ENCODE peak calls at places on chromosomes 13 and 19, in seven cellular contexts. One of them, this sample, is unnamed.

GRCh38 chr13:34542321-34542720 is 399.7 kb upstream of the NBEA start:
- DNase-seq in cardiac fibroblast: no peak
- DNase-seq in colonic mucosa: no peak
- DNase-seq in activated B cell treated with CpG ODN at 0.5 μM for 24 hours: no peak
- DNase-seq in uterus: no peak
- DNase-seq in neural crest cell: no peak
- DNase-seq in MCF 10A: no peak
- DNase-seq in this sample: no peak

GRCh38 chr19:2112516-2113320 is 16.0 kb downstream of the IZUMO4 start:
- DNase-seq in cardiac fibroblast: no peak
- DNase-seq in colonic mucosa: no peak
- DNase-seq in activated B cell treated with CpG ODN at 0.5 μM for 24 hours: no peak
- DNase-seq in uterus: no peak
- DNase-seq in neural crest cell: no peak
- DNase-seq in MCF 10A: no peak
- DNase-seq in this sample: no peak

GRCh38 chr19:12939292-12939606 is 840 bp downstream of the CALR start:
- DNase-seq in cardiac fibroblast: peak; percentile 54
- DNase-seq in colonic mucosa: no peak
- DNase-seq in activated B cell treated with CpG ODN at 0.5 μM for 24 hours: no peak
- DNase-seq in uterus: peak; percentile 36
- DNase-seq in neural crest cell: no peak
- DNase-seq in MCF 10A: peak; percentile 60
- DNase-seq in this sample: no peak

GRCh38 chr19:35212241-35212640 is 16.3 kb downstream of the FAM187B start:
- DNase-seq in cardiac fibroblast: no peak
- DNase-seq in colonic mucosa: no peak
- DNase-seq in activated B cell treated with CpG ODN at 0.5 μM for 24 hours: no peak
- DNase-seq in uterus: no peak
- DNase-seq in neural crest cell: no peak
- DNase-seq in MCF 10A: no peak
- DNase-seq in this sample: no peak

GRCh38 chr13:110240352-110240751 is 66.6 kb downstream of the COL4A1 start:
- DNase-seq in cardiac fibroblast: no peak
- DNase-seq in colonic mucosa: no peak
- DNase-seq in activated B cell treated with CpG ODN at 0.5 μM for 24 hours: no peak
- DNase-seq in uterus: no peak
- DNase-seq in neural crest cell: no peak
- DNase-seq in MCF 10A: no peak
- DNase-seq in this sample: no peak

GRCh38 chr19:14197882-14198281 is 8.1 kb downstream of the ADGRL1 start:
- DNase-seq in cardiac fibroblast: no peak
- DNase-seq in colonic mucosa: no peak
- DNase-seq in activated B cell treated with CpG ODN at 0.5 μM for 24 hours: no peak
- DNase-seq in uterus: no peak
- DNase-seq in neural crest cell: no peak
- DNase-seq in MCF 10A: no peak
- DNase-seq in this sample: no peak

GRCh38 chr13:66508153-66508909 is 721.8 kb downstream of the PCDH9 start:
- DNase-seq in cardiac fibroblast: peak; percentile 49
- DNase-seq in colonic mucosa: no peak
- DNase-seq in activated B cell treated with CpG ODN at 0.5 μM for 24 hours: no peak
- DNase-seq in uterus: no peak
- DNase-seq in neural crest cell: no peak
- DNase-seq in MCF 10A: no peak
- DNase-seq in this sample: no peak

GRCh38 chr19:16066611-16067104 is 9.6 kb upstream of the TPM4 start:
- DNase-seq in cardiac fibroblast: peak; percentile 85
- DNase-seq in colonic mucosa: peak; percentile 81
- DNase-seq in activated B cell treated with CpG ODN at 0.5 μM for 24 hours: no peak
- DNase-seq in uterus: no peak
- DNase-seq in neural crest cell: no peak
- DNase-seq in MCF 10A: peak; percentile 88
- DNase-seq in this sample: no peak

GRCh38 chr13:111043575-111043982 is 71.5 kb upstream of the ARHGEF7 start:
- DNase-seq in cardiac fibroblast: peak; percentile 82
- DNase-seq in colonic mucosa: no peak
- DNase-seq in activated B cell treated with CpG ODN at 0.5 μM for 24 hours: no peak
- DNase-seq in uterus: no peak
- DNase-seq in neural crest cell: no peak
- DNase-seq in MCF 10A: no peak
- DNase-seq in this sample: no peak

GRCh38 chr13:67772807-67773453 is 542.8 kb upstream of the PCDH9 start:
- DNase-seq in cardiac fibroblast: no peak
- DNase-seq in colonic mucosa: no peak
- DNase-seq in activated B cell treated with CpG ODN at 0.5 μM for 24 hours: no peak
- DNase-seq in uterus: no peak
- DNase-seq in neural crest cell: no peak
- DNase-seq in MCF 10A: no peak
- DNase-seq in this sample: no peak

GRCh38 chr13:41059466-41059865 is 1.8 kb upstream of the WBP4 start:
- DNase-seq in cardiac fibroblast: peak; percentile 35
- DNase-seq in colonic mucosa: no peak
- DNase-seq in activated B cell treated with CpG ODN at 0.5 μM for 24 hours: no peak
- DNase-seq in uterus: no peak
- DNase-seq in neural crest cell: no peak
- DNase-seq in MCF 10A: peak; percentile 24
- DNase-seq in this sample: no peak

GRCh38 chr19:48445256-48445605 is 552 bp upstream of the GRWD1 start:
- DNase-seq in cardiac fibroblast: peak; percentile 94
- DNase-seq in colonic mucosa: no peak
- DNase-seq in activated B cell treated with CpG ODN at 0.5 μM for 24 hours: no peak
- DNase-seq in uterus: no peak
- DNase-seq in neural crest cell: no peak
- DNase-seq in MCF 10A: peak; percentile 90
- DNase-seq in this sample: no peak

GRCh38 chr13:113297370-113297871 is 382 bp downstream of the LAMP1 start:
- DNase-seq in cardiac fibroblast: peak; percentile 37
- DNase-seq in colonic mucosa: peak; percentile 27
- DNase-seq in activated B cell treated with CpG ODN at 0.5 μM for 24 hours: peak; percentile 65
- DNase-seq in uterus: no peak
- DNase-seq in neural crest cell: no peak
- DNase-seq in MCF 10A: peak; percentile 9
- DNase-seq in this sample: peak; percentile 43

GRCh38 chr19:51742736-51743288 is 8.9 kb downstream of the FPR1 start:
- DNase-seq in cardiac fibroblast: peak; percentile 96
- DNase-seq in colonic mucosa: no peak
- DNase-seq in activated B cell treated with CpG ODN at 0.5 μM for 24 hours: no peak
- DNase-seq in uterus: no peak
- DNase-seq in neural crest cell: no peak
- DNase-seq in MCF 10A: peak; percentile 49
- DNase-seq in this sample: no peak

GRCh38 chr19:8610041-8610927 is at the start of gene ADAMTS10:
- DNase-seq in cardiac fibroblast: peak; percentile 58
- DNase-seq in colonic mucosa: peak; percentile 26
- DNase-seq in activated B cell treated with CpG ODN at 0.5 μM for 24 hours: peak; percentile 18
- DNase-seq in uterus: peak; percentile 51
- DNase-seq in neural crest cell: peak; percentile 38
- DNase-seq in MCF 10A: no peak
- DNase-seq in this sample: peak; percentile 56
- TF ChIP-seq CTCF in cardiac fibroblast: no peak
- TF ChIP-seq CTCF in colonic mucosa: no peak
- TF ChIP-seq CTCF in activated B cell treated with CpG ODN at 0.5 μM for 24 hours: no peak
- TF ChIP-seq CTCF in uterus: no peak
- TF ChIP-seq CTCF in neural crest cell: no peak
- TF ChIP-seq CTCF in MCF 10A: no peak
- TF ChIP-seq CTCF in this sample: no peak

GRCh38 chr19:39413903-39414608 is 1.6 kb downstream of the PLEKHG2 start:
- DNase-seq in cardiac fibroblast: no peak
- DNase-seq in colonic mucosa: peak; percentile 43
- DNase-seq in activated B cell treated with CpG ODN at 0.5 μM for 24 hours: no peak
- DNase-seq in uterus: peak; percentile 47
- DNase-seq in neural crest cell: no peak
- DNase-seq in MCF 10A: no peak
- DNase-seq in this sample: no peak

GRCh38 chr19:39412100-39412866 is at the start of gene PLEKHG2:
- DNase-seq in cardiac fibroblast: peak; percentile 100
- DNase-seq in colonic mucosa: peak; percentile 95
- DNase-seq in activated B cell treated with CpG ODN at 0.5 μM for 24 hours: peak; percentile 97
- DNase-seq in uterus: peak; percentile 98
- DNase-seq in neural crest cell: peak; percentile 99
- DNase-seq in MCF 10A: peak; percentile 100
- DNase-seq in this sample: peak; percentile 96

GRCh38 chr19:39413269-39413902 is 917 bp downstream of the PLEKHG2 start:
- DNase-seq in cardiac fibroblast: peak; percentile 57
- DNase-seq in colonic mucosa: peak; percentile 56
- DNase-seq in activated B cell treated with CpG ODN at 0.5 μM for 24 hours: peak; percentile 48
- DNase-seq in uterus: peak; percentile 82
- DNase-seq in neural crest cell: peak; percentile 66
- DNase-seq in MCF 10A: no peak
- DNase-seq in this sample: peak; percentile 74

GRCh38 chr19:39411832-39412099 is 703 bp upstream of the PLEKHG2 start:
- DNase-seq in cardiac fibroblast: peak; percentile 96
- DNase-seq in colonic mucosa: peak; percentile 97
- DNase-seq in activated B cell treated with CpG ODN at 0.5 μM for 24 hours: peak; percentile 76
- DNase-seq in uterus: peak; percentile 91
- DNase-seq in neural crest cell: peak; percentile 85
- DNase-seq in MCF 10A: peak; percentile 97
- DNase-seq in this sample: peak; percentile 92

GRCh38 chr19:39412867-39413268 is 399 bp downstream of the PLEKHG2 start:
- DNase-seq in cardiac fibroblast: peak; percentile 24
- DNase-seq in colonic mucosa: no peak
- DNase-seq in activated B cell treated with CpG ODN at 0.5 μM for 24 hours: no peak
- DNase-seq in uterus: no peak
- DNase-seq in neural crest cell: no peak
- DNase-seq in MCF 10A: no peak
- DNase-seq in this sample: no peak
- TF ChIP-seq CTCF in cardiac fibroblast: no peak
- TF ChIP-seq CTCF in colonic mucosa: peak; percentile 11
- TF ChIP-seq CTCF in activated B cell treated with CpG ODN at 0.5 μM for 24 hours: no peak
- TF ChIP-seq CTCF in uterus: no peak
- TF ChIP-seq CTCF in neural crest cell: peak; percentile 51
- TF ChIP-seq CTCF in MCF 10A: no peak
- TF ChIP-seq CTCF in this sample: peak; percentile 38

GRCh38 chr19:30374791-30375650 is 2.8 kb downstream of the ZNF536 start:
- DNase-seq in cardiac fibroblast: no peak
- DNase-seq in colonic mucosa: no peak
- DNase-seq in activated B cell treated with CpG ODN at 0.5 μM for 24 hours: no peak
- DNase-seq in uterus: no peak
- DNase-seq in neural crest cell: peak; percentile 20
- DNase-seq in MCF 10A: no peak
- DNase-seq in this sample: peak; percentile 74
- TF ChIP-seq CTCF in cardiac fibroblast: no peak
- TF ChIP-seq CTCF in colonic mucosa: no peak
- TF ChIP-seq CTCF in activated B cell treated with CpG ODN at 0.5 μM for 24 hours: no peak
- TF ChIP-seq CTCF in uterus: no peak
- TF ChIP-seq CTCF in neural crest cell: no peak
- TF ChIP-seq CTCF in MCF 10A: no peak
- TF ChIP-seq CTCF in this sample: no peak

GRCh38 chr19:17511724-17512573 is 500 bp downstream of the PGLS start:
- DNase-seq in cardiac fibroblast: peak; percentile 85
- DNase-seq in colonic mucosa: peak; percentile 85
- DNase-seq in activated B cell treated with CpG ODN at 0.5 μM for 24 hours: peak; percentile 95
- DNase-seq in uterus: peak; percentile 85
- DNase-seq in neural crest cell: peak; percentile 65
- DNase-seq in MCF 10A: peak; percentile 79
- DNase-seq in this sample: no peak
- TF ChIP-seq CTCF in cardiac fibroblast: no peak
- TF ChIP-seq CTCF in colonic mucosa: no peak
- TF ChIP-seq CTCF in activated B cell treated with CpG ODN at 0.5 μM for 24 hours: no peak
- TF ChIP-seq CTCF in uterus: peak; percentile 26
- TF ChIP-seq CTCF in neural crest cell: no peak
- TF ChIP-seq CTCF in MCF 10A: no peak
- TF ChIP-seq CTCF in this sample: no peak

GRCh38 chr19:11373166-11373884 is 1.1 kb upstream of the SWSAP1 start:
- DNase-seq in cardiac fibroblast: no peak
- DNase-seq in colonic mucosa: no peak
- DNase-seq in activated B cell treated with CpG ODN at 0.5 μM for 24 hours: no peak
- DNase-seq in uterus: no peak
- DNase-seq in neural crest cell: peak; percentile 65
- DNase-seq in MCF 10A: peak; percentile 74
- DNase-seq in this sample: no peak
- TF ChIP-seq CTCF in cardiac fibroblast: no peak
- TF ChIP-seq CTCF in colonic mucosa: no peak
- TF ChIP-seq CTCF in activated B cell treated with CpG ODN at 0.5 μM for 24 hours: no peak
- TF ChIP-seq CTCF in uterus: no peak
- TF ChIP-seq CTCF in neural crest cell: no peak
- TF ChIP-seq CTCF in MCF 10A: no peak
- TF ChIP-seq CTCF in this sample: no peak

GRCh38 chr13:98868932-98869331 is 108.9 kb downstream of the DOCK9 start:
- DNase-seq in cardiac fibroblast: no peak
- DNase-seq in colonic mucosa: no peak
- DNase-seq in activated B cell treated with CpG ODN at 0.5 μM for 24 hours: no peak
- DNase-seq in uterus: no peak
- DNase-seq in neural crest cell: no peak
- DNase-seq in MCF 10A: no peak
- DNase-seq in this sample: no peak

GRCh38 chr13:98869408-98870090 is 108.3 kb downstream of the DOCK9 start:
- DNase-seq in cardiac fibroblast: peak; percentile 49
- DNase-seq in colonic mucosa: no peak
- DNase-seq in activated B cell treated with CpG ODN at 0.5 μM for 24 hours: no peak
- DNase-seq in uterus: no peak
- DNase-seq in neural crest cell: no peak
- DNase-seq in MCF 10A: peak; percentile 8
- DNase-seq in this sample: no peak

GRCh38 chr13:98871727-98872126 is 106.1 kb downstream of the DOCK9 start:
- DNase-seq in cardiac fibroblast: no peak
- DNase-seq in colonic mucosa: no peak
- DNase-seq in activated B cell treated with CpG ODN at 0.5 μM for 24 hours: no peak
- DNase-seq in uterus: no peak
- DNase-seq in neural crest cell: no peak
- DNase-seq in MCF 10A: no peak
- DNase-seq in this sample: no peak

DNA sequence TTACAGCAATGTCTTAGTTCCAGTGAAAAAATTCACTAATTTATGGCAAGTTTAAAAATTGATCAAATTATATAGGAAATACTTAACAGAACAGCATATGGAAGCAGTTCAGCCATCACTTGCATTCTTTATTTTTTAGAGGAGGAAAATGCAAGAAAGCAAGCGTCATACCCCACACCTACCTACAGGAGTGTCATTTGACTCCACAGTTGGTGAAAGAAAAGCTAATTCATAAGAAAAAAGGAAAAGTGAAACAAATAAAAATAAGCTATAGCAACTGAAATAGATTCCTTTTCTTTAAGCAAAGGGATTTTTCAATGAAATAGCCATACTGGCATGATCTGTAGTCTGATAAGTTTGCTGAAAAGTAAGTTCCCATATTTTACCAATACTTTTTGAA is 111.0 kb downstream of the DOCK9 start:
- DNase-seq in cardiac fibroblast: no peak
- DNase-seq in colonic mucosa: no peak
- DNase-seq in activated B cell treated with CpG ODN at 0.5 μM for 24 hours: no peak
- DNase-seq in uterus: no peak
- DNase-seq in neural crest cell: no peak
- DNase-seq in MCF 10A: no peak
- DNase-seq in this sample: no peak
- TF ChIP-seq CTCF in cardiac fibroblast: peak; percentile 24
- TF ChIP-seq CTCF in colonic mucosa: no peak
- TF ChIP-seq CTCF in activated B cell treated with CpG ODN at 0.5 μM for 24 hours: no peak
- TF ChIP-seq CTCF in uterus: no peak
- TF ChIP-seq CTCF in neural crest cell: peak; percentile 49
- TF ChIP-seq CTCF in MCF 10A: no peak
- TF ChIP-seq CTCF in this sample: peak; percentile 24

GRCh38 chr19:46489445-46490272 is 6.0 kb downstream of the PNMA8B start:
- DNase-seq in cardiac fibroblast: peak; percentile 60
- DNase-seq in colonic mucosa: no peak
- DNase-seq in activated B cell treated with CpG ODN at 0.5 μM for 24 hours: no peak
- DNase-seq in uterus: peak; percentile 58
- DNase-seq in neural crest cell: no peak
- DNase-seq in MCF 10A: no peak
- DNase-seq in this sample: peak; percentile 52
- TF ChIP-seq CTCF in cardiac fibroblast: peak; percentile 41
- TF ChIP-seq CTCF in colonic mucosa: no peak
- TF ChIP-seq CTCF in activated B cell treated with CpG ODN at 0.5 μM for 24 hours: no peak
- TF ChIP-seq CTCF in uterus: peak; percentile 36
- TF ChIP-seq CTCF in neural crest cell: peak; percentile 38
- TF ChIP-seq CTCF in MCF 10A: no peak
- TF ChIP-seq CTCF in this sample: no peak